ENCODE peak calls at places on chromosomes 12 and 14, in six cellular contexts. R is tibial artery, H is DND-41, T is HCT116, N is neuronal stem cell, O is thoracic aorta. M is an unnamed sample. For H3K36me3, the result is how much of the 10 kb centered on the place peaks cover.

GRCh38 chr14:104223101-104223809 is 84.9 kb downstream of the KIF26A start:
- DNase-seq in T (no peak), O (no peak), H (no peak), R (no peak), N (no peak), M (peak)

GRCh38 chr12:108167974-108168373 is 38.9 kb downstream of the WSCD2 start:
- DNase-seq in N (no peak), H (no peak), O (no peak), R (no peak), T (no peak), M (no peak)

GRCh38 chr12:74985986-74986319 is 223.7 kb downstream of the KCNC2 start:
- DNase-seq in R (no peak), N (no peak), T (no peak), H (no peak), O (no peak), M (no peak)

GRCh38 chr12:68264175-68264863 is 10.9 kb upstream of the IL22 start:
- DNase-seq in N (no peak), H (no peak), O (no peak), R (no peak), T (no peak), M (no peak)

GRCh38 chr12:105382771-105383632 is 52.5 kb downstream of the C12orf75 start:
- DNase-seq in T (peak), O (no peak), H (peak), R (no peak), N (peak), M (peak)

GRCh38 chr12:66629138-66629880 is 49.6 kb downstream of the GRIP1 start:
- DNase-seq in O (no peak), T (no peak), N (no peak), H (no peak), R (no peak), M (no peak)

GRCh38 chr12:131097247-131098177 is 143.8 kb downstream of the ADGRD1 start:
- DNase-seq in H (no peak), R (peak), N (no peak), O (no peak), T (no peak), M (no peak)

GRCh38 chr12:64976131-64976530 is 145.0 kb downstream of the WIF1 start:
- DNase-seq in R (no peak), N (no peak), H (no peak), O (no peak), T (no peak), M (no peak)

GRCh38 chr14:64510825-64511679 is 6.5 kb downstream of the ZBTB1 start:
- DNase-seq in N (peak), T (peak), H (peak), R (peak), O (peak), M (peak)

GRCh38 chr14:67734675-67735074 is 33.0 kb downstream of the RDH12 start:
- DNase-seq in T (no peak), H (no peak), O (no peak), R (no peak), N (no peak), M (no peak)

GRCh38 chr14:20652996-20653975 is 11.8 kb upstream of the OR6S1 start:
- DNase-seq in T (peak), R (no peak), N (peak), O (no peak), H (no peak), M (peak)

GRCh38 chr14:105659935-105660527 is 133.6 kb downstream of the TMEM121 start:
- DNase-seq in T (no peak), O (no peak), R (no peak), N (no peak), H (no peak), M (no peak)

GRCh38 chr14:53509227-53509822 is 356.2 kb upstream of the DDHD1 start:
- DNase-seq in R (peak), T (no peak), N (no peak), H (peak), O (no peak), M (peak)

GRCh38 chr12:2016862-2017723 is 12.8 kb upstream of the DCP1B start:
- DNase-seq in O (no peak), T (no peak), N (no peak), R (no peak), H (no peak), M (no peak)

GRCh38 chr14:23600806-23601205 is 22.2 kb upstream of the JPH4 start:
- DNase-seq in N (no peak), H (no peak), O (no peak), T (no peak), R (no peak), M (no peak)

GRCh38 chr12:132904718-132905328 is 17.4 kb upstream of the CHFR start:
- DNase-seq in T (no peak), O (peak), H (no peak), R (peak), N (peak), M (peak)
- H3K27ac ChIP-seq in T (no peak), O (no peak), H (no peak), R (no peak), N (no peak), M (no peak)

GRCh38 chr12:78933014-78933413 is 68.4 kb downstream of the SYT1 start:
- DNase-seq in H (no peak), R (no peak), O (no peak), T (no peak), N (no peak), M (no peak)

DNA sequence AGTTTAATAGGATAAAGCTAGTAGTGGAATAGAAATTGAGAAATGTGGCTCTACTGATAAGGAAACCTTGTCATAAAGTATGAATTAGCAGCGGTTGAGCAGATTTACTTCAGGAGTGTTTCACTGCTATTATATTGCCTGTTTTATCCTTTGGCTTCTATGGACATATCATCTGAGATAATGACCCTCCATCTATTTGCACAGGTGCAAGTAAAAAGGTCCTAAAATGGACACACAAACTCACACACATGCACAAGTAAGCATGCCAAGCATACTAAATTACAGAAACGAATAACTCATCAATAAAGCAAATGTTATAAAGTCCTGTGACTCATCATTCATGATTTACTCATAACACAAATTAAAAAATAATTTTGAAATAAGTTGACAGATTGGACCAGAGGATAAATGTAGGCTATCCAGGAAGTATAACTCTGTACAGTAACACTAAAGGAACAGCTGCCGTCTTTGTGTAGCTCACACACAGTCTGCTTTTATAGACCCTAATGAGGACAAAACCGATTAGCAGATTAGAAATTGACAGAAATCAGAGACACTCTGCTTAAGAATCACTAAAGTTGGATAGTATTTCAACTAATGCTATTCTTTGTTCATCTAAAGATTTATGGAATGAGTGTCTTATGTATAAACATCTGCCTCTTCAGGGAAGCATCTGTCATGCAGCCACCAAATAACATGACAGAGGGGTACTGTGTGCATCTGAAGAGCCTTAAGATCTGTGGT is 73.9 kb downstream of the SYT1 start:
- DNase-seq in N (no peak), R (no peak), T (no peak), H (no peak), O (no peak), M (no peak)
- H3K36me3 ChIP-seq in N (under half), R (under half), T (under half), H (under half), O (under half), M (under half)

DNA sequence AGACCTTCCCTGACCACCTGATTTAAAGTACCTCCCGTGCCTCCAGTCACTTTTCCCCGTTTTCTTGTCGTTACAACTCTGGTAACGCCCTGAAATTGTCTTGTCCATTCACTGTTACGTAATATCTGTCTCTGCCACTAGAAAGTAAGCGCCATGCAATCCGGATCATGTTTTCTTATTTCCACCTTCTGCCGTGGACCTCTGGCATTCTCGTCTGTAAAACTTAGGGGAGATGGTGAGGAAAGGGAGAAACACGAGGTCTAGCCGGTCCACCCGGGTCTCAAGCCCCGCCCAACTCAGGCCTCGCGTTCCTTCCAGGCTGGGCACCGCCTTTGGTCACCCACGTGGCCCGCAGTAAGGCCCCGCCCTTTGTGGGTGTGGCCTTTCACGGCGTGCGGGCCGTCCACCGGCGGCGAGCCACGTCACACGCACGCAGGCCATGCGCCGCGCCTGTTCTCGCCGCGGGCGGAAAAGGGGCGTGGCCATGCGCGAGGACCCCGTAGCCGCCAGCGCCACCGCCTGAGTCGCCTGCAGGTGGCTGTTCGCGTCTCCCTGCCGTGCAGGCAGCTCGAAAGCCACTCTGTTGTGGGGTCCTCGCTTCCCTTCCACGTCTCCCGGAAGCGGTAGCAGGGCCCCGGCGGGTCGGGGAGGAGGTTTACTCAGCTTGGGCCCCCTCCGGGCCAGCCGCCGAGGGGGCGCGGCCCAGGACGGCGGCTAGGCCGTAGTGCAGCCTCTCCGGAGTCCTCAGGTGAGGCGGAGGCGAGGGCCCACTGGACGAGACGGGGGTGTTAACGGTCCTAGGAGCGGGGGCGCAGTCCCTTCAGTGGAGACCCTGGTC is at the start of gene GOLGA5:
- DNase-seq in H (peak), O (peak), T (peak), N (peak), R (peak), M (peak)
- H3K27ac ChIP-seq in H (peak), O (peak), T (peak), N (no peak), R (peak), M (peak)

GRCh38 chr14:74735113-74735512 is 22.2 kb downstream of the FCF1 start:
- DNase-seq in R (no peak), H (no peak), T (no peak), O (no peak), N (no peak), M (no peak)
- H3K36me3 ChIP-seq in R (half or more), H (half or more), T (under half), O (under half), N (under half), M (under half)

GRCh38 chr12:8629486-8630033 is 16.9 kb upstream of the AICDA start:
- DNase-seq in R (no peak), N (no peak), T (no peak), H (no peak), O (no peak), M (peak)
- H3K27ac ChIP-seq in R (peak), N (no peak), T (no peak), H (no peak), O (peak), M (peak)

GRCh38 chr14:71103662-71104484 is 196.6 kb downstream of the PCNX1 start:
- DNase-seq in O (no peak), N (peak), R (no peak), H (peak), T (peak), M (peak)

GRCh38 chr14:71105177-71105576 is 197.9 kb downstream of the PCNX1 start:
- DNase-seq in N (no peak), H (no peak), R (no peak), O (no peak), T (no peak), M (no peak)

GRCh38 chr14:71108398-71109114 is 201.3 kb downstream of the PCNX1 start:
- DNase-seq in R (no peak), O (no peak), T (no peak), H (no peak), N (no peak), M (no peak)

GRCh38 chr14:71113376-71113775 is 206.1 kb downstream of the PCNX1 start:
- DNase-seq in H (no peak), O (no peak), R (no peak), T (no peak), N (no peak), M (no peak)

DNA sequence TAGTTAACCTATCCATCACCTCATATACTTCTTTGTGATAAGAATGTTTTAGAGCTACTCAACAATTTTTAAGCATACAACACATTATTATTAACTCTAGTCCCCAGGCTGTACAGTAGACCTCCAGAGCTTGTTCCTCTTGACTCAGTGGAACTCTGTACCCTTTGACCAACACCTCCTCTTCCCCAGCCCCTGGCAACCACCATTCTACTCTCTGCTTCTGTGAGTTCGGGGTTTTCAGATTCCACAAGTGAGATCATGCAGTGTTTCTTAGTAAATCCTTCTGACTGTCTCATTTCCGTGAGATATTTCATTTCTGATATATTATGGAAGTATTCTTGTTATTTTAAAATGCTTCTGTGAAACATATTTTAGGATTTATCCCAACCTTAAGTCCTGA is 200.7 kb downstream of the PCNX1 start:
- DNase-seq in R (no peak), N (no peak), H (no peak), T (no peak), O (no peak), M (no peak)
- H3K36me3 ChIP-seq in R (half or more), N (under half), H (half or more), T (under half), O (under half), M (half or more)

M was measured in cardiac muscle cell.